ENCODE peak calls at places on chromosomes 3 and 15, in five cellular contexts. One of them, this sample, is unnamed.

GRCh38 chr15:49235446-49236207 is 65.6 kb downstream of the GALK2 start:
- DNase-seq in ovary: peak
- DNase-seq in GM23248: peak
- DNase-seq in Right ventricle myocardium superior: no peak
- DNase-seq in stimulated activated CD4-positive, alpha-beta T cell treated with anti-CD3 and anti-CD28 coated beads, Interleukin-12 subunit alpha, Interleukin-12 subunit beta, amount 100 ng/mL, for 4 hours: peak
- DNase-seq in this sample: peak

GRCh38 chr3:129727707-129728106 is 121.2 kb upstream of the PLXND1 start:
- DNase-seq in ovary: peak
- DNase-seq in GM23248: no peak
- DNase-seq in Right ventricle myocardium superior: no peak
- DNase-seq in stimulated activated CD4-positive, alpha-beta T cell treated with anti-CD3 and anti-CD28 coated beads, Interleukin-12 subunit alpha, Interleukin-12 subunit beta, amount 100 ng/mL, for 4 hours: no peak
- DNase-seq in this sample: no peak

GRCh38 chr15:32834156-32834555 is 116.4 kb downstream of the GREM1 start:
- DNase-seq in ovary: no peak
- DNase-seq in GM23248: no peak
- DNase-seq in Right ventricle myocardium superior: no peak
- DNase-seq in stimulated activated CD4-positive, alpha-beta T cell treated with anti-CD3 and anti-CD28 coated beads, Interleukin-12 subunit alpha, Interleukin-12 subunit beta, amount 100 ng/mL, for 4 hours: no peak
- DNase-seq in this sample: no peak

GRCh38 chr15:59313703-59314332 is 58.9 kb downstream of the MYO1E start:
- DNase-seq in ovary: peak
- DNase-seq in GM23248: peak
- DNase-seq in Right ventricle myocardium superior: peak
- DNase-seq in stimulated activated CD4-positive, alpha-beta T cell treated with anti-CD3 and anti-CD28 coated beads, Interleukin-12 subunit alpha, Interleukin-12 subunit beta, amount 100 ng/mL, for 4 hours: no peak
- DNase-seq in this sample: no peak

GRCh38 chr3:131502530-131503327 is at the start of gene MRPL3:
- DNase-seq in ovary: peak
- DNase-seq in GM23248: peak
- DNase-seq in Right ventricle myocardium superior: peak
- DNase-seq in stimulated activated CD4-positive, alpha-beta T cell treated with anti-CD3 and anti-CD28 coated beads, Interleukin-12 subunit alpha, Interleukin-12 subunit beta, amount 100 ng/mL, for 4 hours: peak
- DNase-seq in this sample: peak

GRCh38 chr3:139607981-139608380 is 68.4 kb upstream of the RBP1 start:
- DNase-seq in ovary: no peak
- DNase-seq in GM23248: no peak
- DNase-seq in Right ventricle myocardium superior: no peak
- DNase-seq in stimulated activated CD4-positive, alpha-beta T cell treated with anti-CD3 and anti-CD28 coated beads, Interleukin-12 subunit alpha, Interleukin-12 subunit beta, amount 100 ng/mL, for 4 hours: no peak
- DNase-seq in this sample: no peak

GRCh38 chr3:114462750-114463149 is 168.9 kb downstream of the TIGIT start:
- DNase-seq in ovary: no peak
- DNase-seq in GM23248: no peak
- DNase-seq in Right ventricle myocardium superior: no peak
- DNase-seq in stimulated activated CD4-positive, alpha-beta T cell treated with anti-CD3 and anti-CD28 coated beads, Interleukin-12 subunit alpha, Interleukin-12 subunit beta, amount 100 ng/mL, for 4 hours: no peak
- DNase-seq in this sample: no peak

GRCh38 chr3:155010416-155010815 is 69.7 kb upstream of the MME start:
- DNase-seq in ovary: no peak
- DNase-seq in GM23248: no peak
- DNase-seq in Right ventricle myocardium superior: no peak
- DNase-seq in stimulated activated CD4-positive, alpha-beta T cell treated with anti-CD3 and anti-CD28 coated beads, Interleukin-12 subunit alpha, Interleukin-12 subunit beta, amount 100 ng/mL, for 4 hours: no peak
- DNase-seq in this sample: no peak

GRCh38 chr3:161274691-161275298 is 53.7 kb downstream of the NMD3 start:
- DNase-seq in ovary: no peak
- DNase-seq in GM23248: peak
- DNase-seq in Right ventricle myocardium superior: no peak
- DNase-seq in stimulated activated CD4-positive, alpha-beta T cell treated with anti-CD3 and anti-CD28 coated beads, Interleukin-12 subunit alpha, Interleukin-12 subunit beta, amount 100 ng/mL, for 4 hours: no peak
- DNase-seq in this sample: peak

GRCh38 chr3:144273611-144274010 is 302.0 kb downstream of the DIPK2A start:
- DNase-seq in ovary: no peak
- DNase-seq in GM23248: peak
- DNase-seq in Right ventricle myocardium superior: no peak
- DNase-seq in stimulated activated CD4-positive, alpha-beta T cell treated with anti-CD3 and anti-CD28 coated beads, Interleukin-12 subunit alpha, Interleukin-12 subunit beta, amount 100 ng/mL, for 4 hours: no peak
- DNase-seq in this sample: no peak

GRCh38 chr3:129413687-129414506 is 14.5 kb downstream of the EFCAB12 start:
- DNase-seq in ovary: peak
- DNase-seq in GM23248: peak
- DNase-seq in Right ventricle myocardium superior: no peak
- DNase-seq in stimulated activated CD4-positive, alpha-beta T cell treated with anti-CD3 and anti-CD28 coated beads, Interleukin-12 subunit alpha, Interleukin-12 subunit beta, amount 100 ng/mL, for 4 hours: no peak
- DNase-seq in this sample: peak

GRCh38 chr3:60290093-60290492 is 961.2 kb downstream of the FHIT start:
- DNase-seq in ovary: no peak
- DNase-seq in GM23248: no peak
- DNase-seq in Right ventricle myocardium superior: no peak
- DNase-seq in stimulated activated CD4-positive, alpha-beta T cell treated with anti-CD3 and anti-CD28 coated beads, Interleukin-12 subunit alpha, Interleukin-12 subunit beta, amount 100 ng/mL, for 4 hours: no peak
- DNase-seq in this sample: no peak

GRCh38 chr3:172939651-172940293 is 189.2 kb downstream of the ECT2 start:
- DNase-seq in ovary: no peak
- DNase-seq in GM23248: no peak
- DNase-seq in Right ventricle myocardium superior: no peak
- DNase-seq in stimulated activated CD4-positive, alpha-beta T cell treated with anti-CD3 and anti-CD28 coated beads, Interleukin-12 subunit alpha, Interleukin-12 subunit beta, amount 100 ng/mL, for 4 hours: no peak
- DNase-seq in this sample: no peak

GRCh38 chr15:91975241-91975978 is 121.9 kb downstream of the SLCO3A1 start:
- DNase-seq in ovary: no peak
- DNase-seq in GM23248: peak
- DNase-seq in Right ventricle myocardium superior: no peak
- DNase-seq in stimulated activated CD4-positive, alpha-beta T cell treated with anti-CD3 and anti-CD28 coated beads, Interleukin-12 subunit alpha, Interleukin-12 subunit beta, amount 100 ng/mL, for 4 hours: no peak
- DNase-seq in this sample: no peak

GRCh38 chr3:86282106-86282787 is 708.7 kb downstream of the VGLL3 start:
- DNase-seq in ovary: no peak
- DNase-seq in GM23248: no peak
- DNase-seq in Right ventricle myocardium superior: peak
- DNase-seq in stimulated activated CD4-positive, alpha-beta T cell treated with anti-CD3 and anti-CD28 coated beads, Interleukin-12 subunit alpha, Interleukin-12 subunit beta, amount 100 ng/mL, for 4 hours: no peak
- DNase-seq in this sample: no peak

GRCh38 chr3:139491966-139492365 is 15.7 kb upstream of the RBP2 start:
- DNase-seq in ovary: no peak
- DNase-seq in GM23248: no peak
- DNase-seq in Right ventricle myocardium superior: no peak
- DNase-seq in stimulated activated CD4-positive, alpha-beta T cell treated with anti-CD3 and anti-CD28 coated beads, Interleukin-12 subunit alpha, Interleukin-12 subunit beta, amount 100 ng/mL, for 4 hours: no peak
- DNase-seq in this sample: no peak

GRCh38 chr15:68056097-68056865 is 2.2 kb downstream of the PIAS1 start:
- DNase-seq in ovary: no peak
- DNase-seq in GM23248: peak
- DNase-seq in Right ventricle myocardium superior: no peak
- DNase-seq in stimulated activated CD4-positive, alpha-beta T cell treated with anti-CD3 and anti-CD28 coated beads, Interleukin-12 subunit alpha, Interleukin-12 subunit beta, amount 100 ng/mL, for 4 hours: no peak
- DNase-seq in this sample: no peak

GRCh38 chr3:195859061-195859845 is 47.5 kb upstream of the MUC4 start:
- DNase-seq in ovary: peak
- DNase-seq in GM23248: peak
- DNase-seq in Right ventricle myocardium superior: peak
- DNase-seq in stimulated activated CD4-positive, alpha-beta T cell treated with anti-CD3 and anti-CD28 coated beads, Interleukin-12 subunit alpha, Interleukin-12 subunit beta, amount 100 ng/mL, for 4 hours: peak
- DNase-seq in this sample: peak

GRCh38 chr15:39115379-39116057 is 465.4 kb upstream of the THBS1 start:
- DNase-seq in ovary: no peak
- DNase-seq in GM23248: peak
- DNase-seq in Right ventricle myocardium superior: no peak
- DNase-seq in stimulated activated CD4-positive, alpha-beta T cell treated with anti-CD3 and anti-CD28 coated beads, Interleukin-12 subunit alpha, Interleukin-12 subunit beta, amount 100 ng/mL, for 4 hours: no peak
- DNase-seq in this sample: peak

GRCh38 chr3:162525791-162526190 is 1029.2 kb downstream of the OTOL1 start:
- DNase-seq in ovary: no peak
- DNase-seq in GM23248: no peak
- DNase-seq in Right ventricle myocardium superior: no peak
- DNase-seq in stimulated activated CD4-positive, alpha-beta T cell treated with anti-CD3 and anti-CD28 coated beads, Interleukin-12 subunit alpha, Interleukin-12 subunit beta, amount 100 ng/mL, for 4 hours: no peak
- DNase-seq in this sample: no peak

GRCh38 chr3:47652142-47652541 is 73.5 kb upstream of the CSPG5 start:
- DNase-seq in ovary: no peak
- DNase-seq in GM23248: no peak
- DNase-seq in Right ventricle myocardium superior: no peak
- DNase-seq in stimulated activated CD4-positive, alpha-beta T cell treated with anti-CD3 and anti-CD28 coated beads, Interleukin-12 subunit alpha, Interleukin-12 subunit beta, amount 100 ng/mL, for 4 hours: no peak
- DNase-seq in this sample: no peak

GRCh38 chr15:96332854-96333193 is 2.3 kb downstream of the NR2F2 start:
- DNase-seq in ovary: no peak
- DNase-seq in GM23248: peak
- DNase-seq in Right ventricle myocardium superior: no peak
- DNase-seq in stimulated activated CD4-positive, alpha-beta T cell treated with anti-CD3 and anti-CD28 coated beads, Interleukin-12 subunit alpha, Interleukin-12 subunit beta, amount 100 ng/mL, for 4 hours: no peak
- DNase-seq in this sample: no peak

GRCh38 chr3:187878776-187879524 is 133.7 kb upstream of the BCL6 start:
- DNase-seq in ovary: no peak
- DNase-seq in GM23248: peak
- DNase-seq in Right ventricle myocardium superior: no peak
- DNase-seq in stimulated activated CD4-positive, alpha-beta T cell treated with anti-CD3 and anti-CD28 coated beads, Interleukin-12 subunit alpha, Interleukin-12 subunit beta, amount 100 ng/mL, for 4 hours: no peak
- DNase-seq in this sample: peak

GRCh38 chr3:44682182-44682896 is 30.1 kb upstream of the ZNF502 start:
- DNase-seq in ovary: no peak
- DNase-seq in GM23248: peak
- DNase-seq in Right ventricle myocardium superior: no peak
- DNase-seq in stimulated activated CD4-positive, alpha-beta T cell treated with anti-CD3 and anti-CD28 coated beads, Interleukin-12 subunit alpha, Interleukin-12 subunit beta, amount 100 ng/mL, for 4 hours: no peak
- DNase-seq in this sample: peak

GRCh38 chr15:44243146-44243545 is 45.4 kb upstream of the GOLM2 start:
- DNase-seq in ovary: no peak
- DNase-seq in GM23248: peak
- DNase-seq in Right ventricle myocardium superior: no peak
- DNase-seq in stimulated activated CD4-positive, alpha-beta T cell treated with anti-CD3 and anti-CD28 coated beads, Interleukin-12 subunit alpha, Interleukin-12 subunit beta, amount 100 ng/mL, for 4 hours: no peak
- DNase-seq in this sample: no peak

GRCh38 chr15:62063851-62064635 is 2.7 kb upstream of the C2CD4A start:
- DNase-seq in ovary: no peak
- DNase-seq in GM23248: peak
- DNase-seq in Right ventricle myocardium superior: no peak
- DNase-seq in stimulated activated CD4-positive, alpha-beta T cell treated with anti-CD3 and anti-CD28 coated beads, Interleukin-12 subunit alpha, Interleukin-12 subunit beta, amount 100 ng/mL, for 4 hours: no peak
- DNase-seq in this sample: no peak

GRCh38 chr3:65412591-65412990 is 626.1 kb downstream of the MAGI1 start:
- DNase-seq in ovary: no peak
- DNase-seq in GM23248: no peak
- DNase-seq in Right ventricle myocardium superior: peak
- DNase-seq in stimulated activated CD4-positive, alpha-beta T cell treated with anti-CD3 and anti-CD28 coated beads, Interleukin-12 subunit alpha, Interleukin-12 subunit beta, amount 100 ng/mL, for 4 hours: no peak
- DNase-seq in this sample: no peak

GRCh38 chr3:188646592-188646991 is 492.6 kb downstream of the LPP start:
- DNase-seq in ovary: no peak
- DNase-seq in GM23248: peak
- DNase-seq in Right ventricle myocardium superior: no peak
- DNase-seq in stimulated activated CD4-positive, alpha-beta T cell treated with anti-CD3 and anti-CD28 coated beads, Interleukin-12 subunit alpha, Interleukin-12 subunit beta, amount 100 ng/mL, for 4 hours: no peak
- DNase-seq in this sample: no peak